ENCODE peak calls at places on chromosome 14, in five cellular contexts. S is upper lobe of right lung, Z is MM.1S, Q is right lobe of liver, F is right atrium auricular region. I is an unnamed sample. For H3K4me1, the result is how much of the 10 kb centered on the place peaks cover.

GRCh38 chr14:99511421-99512109 is 30.4 kb downstream of the CCNK start:
- DNase-seq in S (no peak), Z (no peak), Q (no peak), F (peak), I (no peak)

GRCh38 chr14:65243766-65244442 is 141.6 kb upstream of the MAX start:
- DNase-seq in S (no peak), Z (no peak), Q (no peak), F (no peak), I (no peak)

GRCh38 chr14:56555921-56556570 is 23.6 kb upstream of the TMEM260 start:
- DNase-seq in S (no peak), Z (peak), Q (no peak), F (no peak), I (no peak)

GRCh38 chr14:98404811-98405210 is 867.2 kb downstream of the BCL11B start:
- DNase-seq in S (no peak), Z (no peak), Q (no peak), F (no peak), I (no peak)

GRCh38 chr14:71597955-71598659 is 334.1 kb upstream of the RGS6 start:
- DNase-seq in S (no peak), Z (no peak), Q (no peak), F (no peak), I (no peak)

GRCh38 chr14:101365329-101366158 is 195.8 kb upstream of the DIO3 start:
- DNase-seq in S (no peak), Z (no peak), Q (no peak), F (no peak), I (no peak)

GRCh38 chr14:36022765-36023415 is 153.6 kb downstream of the PTCSC3 start:
- DNase-seq in S (no peak), Z (no peak), Q (no peak), F (no peak), I (no peak)

GRCh38 chr14:56145965-56146364 is 27.8 kb downstream of the PELI2 start:
- DNase-seq in S (no peak), Z (no peak), Q (no peak), F (no peak), I (no peak)

GRCh38 chr14:49594347-49595089 is 4.2 kb upstream of the LRR1 start:
- DNase-seq in S (no peak), Z (no peak), Q (peak), F (no peak), I (no peak)

GRCh38 chr14:100223332-100224171 is 15.4 kb upstream of the YY1 start:
- DNase-seq in S (no peak), Z (no peak), Q (no peak), F (no peak), I (no peak)

GRCh38 chr14:89384023-89384422 is 33.0 kb downstream of the FOXN3 start:
- DNase-seq in S (no peak), Z (no peak), Q (no peak), F (no peak), I (no peak)

GRCh38 chr14:103021817-103022668 is 35.3 kb downstream of the CDC42BPB start:
- DNase-seq in S (no peak), Z (no peak), Q (no peak), F (no peak), I (no peak)

GRCh38 chr14:56207626-56208297 is 89.6 kb downstream of the PELI2 start:
- DNase-seq in S (no peak), Z (no peak), Q (no peak), F (no peak), I (no peak)

GRCh38 chr14:79727900-79728299 is 483.4 kb downstream of the DIO2 start:
- DNase-seq in S (no peak), Z (no peak), Q (no peak), F (no peak), I (no peak)

GRCh38 chr14:94542111-94542810 is 19.0 kb upstream of the SERPINA4 start:
- DNase-seq in S (no peak), Z (no peak), Q (no peak), F (peak), I (no peak)

GRCh38 chr14:98901511-98902205 is 370.3 kb downstream of the BCL11B start:
- DNase-seq in S (no peak), Z (no peak), Q (no peak), F (no peak), I (no peak)

GRCh38 chr14:94088516-94088915 is 7.4 kb downstream of the IFI27L1 start:
- DNase-seq in S (no peak), Z (no peak), Q (no peak), F (no peak), I (no peak)

GRCh38 chr14:42222924-42223471 is 616.3 kb downstream of the LRFN5 start:
- DNase-seq in S (no peak), Z (peak), Q (no peak), F (no peak), I (no peak)

GRCh38 chr14:81633496-81633895 is 99.8 kb upstream of the SEL1L start:
- DNase-seq in S (no peak), Z (no peak), Q (no peak), F (no peak), I (no peak)

GRCh38 chr14:81637639-81638038 is 104.0 kb upstream of the SEL1L start:
- DNase-seq in S (no peak), Z (no peak), Q (no peak), F (no peak), I (no peak)

GRCh38 chr14:81632162-81632561 is 98.5 kb upstream of the SEL1L start:
- DNase-seq in S (no peak), Z (no peak), Q (no peak), F (no peak), I (no peak)
- TF ChIP-seq CTCF in S (no peak), Z (no peak), Q (no peak), F (no peak), I (no peak)

GRCh38 chr14:105068818-105069217 is 3.6 kb upstream of the GPR132 start:
- DNase-seq in S (no peak), Z (no peak), Q (no peak), F (no peak), I (no peak)
- H3K4me1 ChIP-seq in S (under half), Z (under half), Q (under half), F (under half), I (under half)

DNA sequence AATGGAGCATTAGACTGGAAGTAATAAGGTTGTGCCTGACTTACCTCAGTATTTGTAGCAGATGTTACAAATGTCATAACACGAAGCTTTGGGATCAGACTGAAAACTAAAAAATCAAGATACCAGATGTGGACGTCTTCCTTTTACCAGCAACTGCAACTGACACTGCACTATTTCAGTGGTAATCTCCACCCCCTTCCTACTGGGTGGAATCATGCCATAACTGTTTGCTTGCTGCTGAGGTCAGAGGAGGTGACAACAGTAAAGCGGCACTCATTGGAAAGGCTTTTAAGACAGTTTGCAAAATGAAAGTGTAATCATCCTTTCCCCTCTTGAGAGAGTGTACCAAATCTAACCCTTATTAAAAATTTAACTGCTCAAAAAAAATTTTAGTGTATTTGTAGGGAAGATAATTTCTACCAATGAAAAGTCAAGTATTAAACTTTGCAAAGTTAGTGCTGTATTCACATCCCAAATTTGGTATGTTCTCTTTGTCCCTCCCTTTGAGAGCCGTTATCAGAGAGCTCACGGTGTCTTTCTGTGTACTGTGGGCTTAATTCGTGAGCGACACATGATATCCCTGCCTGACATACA is 420.7 kb downstream of the NPAS3 start:
- DNase-seq in S (no peak), Z (no peak), Q (no peak), F (no peak), I (no peak)
- TF ChIP-seq CTCF in S (no peak), Z (no peak), Q (no peak), F (no peak), I (no peak)

DNA sequence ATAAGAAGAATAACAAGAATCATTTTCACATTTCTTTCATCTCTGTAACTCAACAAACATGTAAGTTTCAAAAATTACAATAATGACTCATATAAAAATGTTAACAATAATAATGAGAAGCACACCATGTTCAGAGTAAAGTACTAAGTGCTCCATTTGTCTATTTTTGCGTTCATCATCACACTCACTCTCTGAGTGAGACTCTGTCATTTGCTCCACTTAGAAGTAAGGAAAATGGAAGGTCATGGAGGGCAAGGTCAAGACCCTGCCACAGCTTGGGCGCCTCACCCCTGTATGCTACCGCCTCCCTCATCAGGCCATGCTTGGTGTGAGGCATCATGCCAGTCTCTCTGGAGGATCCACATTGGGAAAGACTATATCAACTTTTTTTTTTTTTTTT is 129.9 kb downstream of the TMEM30B start:
- DNase-seq in S (no peak), Z (no peak), Q (no peak), F (no peak), I (no peak)
- H3K4me1 ChIP-seq in S (under half), Z (under half), Q (under half), F (under half), I (under half)

GRCh38 chr14:51145246-51145645 is 50.3 kb upstream of the TRIM9 start:
- DNase-seq in S (no peak), Z (no peak), Q (no peak), F (no peak), I (no peak)
- TF ChIP-seq CTCF in S (no peak), Z (no peak), Q (no peak), F (no peak), I (no peak)

GRCh38 chr14:69138189-69138535 is 14.8 kb downstream of the DCAF5 start:
- DNase-seq in S (no peak), Z (no peak), Q (no peak), F (no peak), I (no peak)
- H3K4me1 ChIP-seq in S (under half), Z (under half), Q (under half), F (under half), I (half or more)